ENCODE peak calls at places on chromosome 2, in nine cellular contexts. K is thyroid gland, X is upper lobe of right lung, O is stomach, H is ovary, B is Peyer's patch, I is body of pancreas, L is right lobe of liver, Q is HCT116. D is an unnamed sample.

GRCh38 chr2:32805104-32806095 is 141.4 kb upstream of the LTBP1 start:
- DNase-seq in K (no peak), X (no peak), O (no peak), H (no peak), B (no peak), I (no peak), L (no peak), Q (peak; percentile 8), D (no peak)

GRCh38 chr2:124264496-124265160 is 239.5 kb downstream of the CNTNAP5 start:
- DNase-seq in K (no peak), X (no peak), O (no peak), H (no peak), B (no peak), I (no peak), L (no peak), Q (no peak), D (no peak)

GRCh38 chr2:10762651-10763460 is 41.4 kb downstream of the ATP6V1C2 start:
- DNase-seq in K (no peak), X (no peak), O (no peak), H (no peak), B (no peak), I (no peak), L (no peak), Q (peak; percentile 8), D (peak; percentile 82)

GRCh38 chr2:33522571-33522970 is 46.1 kb downstream of the RASGRP3 start:
- DNase-seq in K (no peak), X (no peak), O (no peak), H (no peak), B (no peak), I (no peak), L (no peak), Q (no peak), D (no peak)

GRCh38 chr2:25743132-25743830 is 69.9 kb upstream of the DTNB start:
- DNase-seq in K (no peak), X (no peak), O (no peak), H (no peak), B (no peak), I (no peak), L (no peak), Q (no peak), D (no peak)

GRCh38 chr2:175744000-175744399 is 258.1 kb downstream of the LNPK start:
- DNase-seq in K (no peak), X (no peak), O (no peak), H (no peak), B (no peak), I (no peak), L (no peak), Q (no peak), D (no peak)

GRCh38 chr2:648476-649424 is 28.5 kb downstream of the TMEM18 start:
- DNase-seq in K (no peak), X (no peak), O (peak; percentile 20), H (no peak), B (no peak), I (no peak), L (no peak), Q (no peak), D (no peak)

GRCh38 chr2:1942146-1942545 is 197.8 kb upstream of the PXDN start:
- DNase-seq in K (no peak), X (no peak), O (no peak), H (no peak), B (no peak), I (no peak), L (no peak), Q (no peak), D (no peak)

GRCh38 chr2:70948350-70949003 is 12.8 kb downstream of the ATP6V1B1 start:
- DNase-seq in K (peak; percentile 72), X (peak; percentile 86), O (peak; percentile 83), H (peak; percentile 81), B (peak; percentile 82), I (peak; percentile 83), L (peak; percentile 79), Q (peak; percentile 71), D (peak; percentile 82)

GRCh38 chr2:11788725-11789124 is 42.3 kb downstream of the LPIN1 start:
- DNase-seq in K (no peak), X (no peak), O (no peak), H (no peak), B (no peak), I (no peak), L (no peak), Q (no peak), D (no peak)

GRCh38 chr2:21146638-21147037 is 22.9 kb downstream of the TDRD15 start:
- DNase-seq in K (no peak), X (no peak), O (no peak), H (no peak), B (no peak), I (no peak), L (no peak), Q (no peak), D (no peak)

GRCh38 chr2:203809084-203809521 is 58.5 kb upstream of the CTLA4 start:
- DNase-seq in K (no peak), X (no peak), O (no peak), H (no peak), B (no peak), I (no peak), L (no peak), Q (no peak), D (no peak)

GRCh38 chr2:237483018-237483731 is 3.9 kb upstream of the MLPH start:
- DNase-seq in K (no peak), X (peak; percentile 76), O (peak; percentile 74), H (no peak), B (no peak), I (peak; percentile 81), L (no peak), Q (no peak), D (no peak)

GRCh38 chr2:36780231-36780808 is 83.8 kb downstream of the VIT start:
- DNase-seq in K (no peak), X (no peak), O (no peak), H (no peak), B (no peak), I (no peak), L (no peak), Q (peak; percentile 38), D (no peak)

GRCh38 chr2:54668711-54669110 is 54.8 kb upstream of the EML6 start:
- DNase-seq in K (no peak), X (no peak), O (no peak), H (no peak), B (no peak), I (no peak), L (no peak), Q (no peak), D (no peak)

GRCh38 chr2:33373986-33374385 is 102.5 kb upstream of the RASGRP3 start:
- DNase-seq in K (no peak), X (no peak), O (no peak), H (no peak), B (no peak), I (no peak), L (no peak), Q (no peak), D (no peak)

GRCh38 chr2:41966920-41967319 is 80.9 kb upstream of the PKDCC start:
- DNase-seq in K (peak; percentile 14), X (no peak), O (no peak), H (no peak), B (no peak), I (peak; percentile 28), L (no peak), Q (no peak), D (peak; percentile 23)

GRCh38 chr2:207770602-207771404 is 1.1 kb upstream of the FZD5 start:
- DNase-seq in K (peak; percentile 31), X (peak; percentile 73), O (no peak), H (peak; percentile 43), B (peak; percentile 56), I (no peak), L (peak; percentile 74), Q (no peak), D (no peak)

GRCh38 chr2:174001107-174001506 is 35.9 kb upstream of the SP3 start:
- DNase-seq in K (no peak), X (no peak), O (no peak), H (no peak), B (no peak), I (no peak), L (no peak), Q (no peak), D (no peak)

GRCh38 chr2:65326276-65326675 is 98.6 kb downstream of the ACTR2 start:
- DNase-seq in K (no peak), X (no peak), O (no peak), H (no peak), B (no peak), I (no peak), L (no peak), Q (no peak), D (no peak)
- H3K36me3 ChIP-seq in K (peaks cover 5% of the 10 kb centered on the region), X (peaks cover 10% of the 10 kb centered on the region), O (peaks cover 41% of the 10 kb centered on the region), H (no peaks in the 10 kb centered on the region), B (no peaks in the 10 kb centered on the region), I (peaks cover 3% of the 10 kb centered on the region), L (no peaks in the 10 kb centered on the region), Q (peaks cover 11% of the 10 kb centered on the region), D (peaks cover 49% of the 10 kb centered on the region)

GRCh38 chr2:231412616-231412963 is 17.1 kb downstream of the B3GNT7 start:
- DNase-seq in K (no peak), X (no peak), O (no peak), H (no peak), B (no peak), I (no peak), L (no peak), Q (no peak), D (no peak)
- TF ChIP-seq CTCF in K (no peak), X (no peak), O (no peak), H (no peak), B (no peak), I (no peak), L (no peak), Q (no peak), D (peak; percentile 15)

DNA sequence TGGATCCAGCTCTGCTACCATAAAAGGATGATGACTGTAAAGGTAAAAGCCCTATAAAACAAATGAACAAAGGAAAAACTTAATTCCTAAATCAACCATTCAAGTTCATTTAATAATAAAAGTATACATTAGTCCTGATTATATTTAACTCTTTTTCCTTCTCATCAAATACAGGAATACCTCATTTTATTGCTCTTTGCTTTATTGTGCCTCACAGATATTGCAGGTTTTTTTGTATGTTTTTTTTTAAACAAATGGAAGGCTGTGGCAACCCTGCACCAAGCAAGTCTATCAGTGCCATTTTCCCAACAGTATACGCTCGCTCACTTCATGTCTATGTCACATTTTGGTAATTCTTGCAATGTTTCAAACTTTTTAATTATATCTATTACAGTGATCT is 38.2 kb downstream of the USP37 start:
- DNase-seq in K (no peak), X (no peak), O (no peak), H (no peak), B (no peak), I (no peak), L (no peak), Q (no peak), D (no peak)
- H3K36me3 ChIP-seq in K (peaks cover 21% of the 10 kb centered on the region), X (peaks cover 72% of the 10 kb centered on the region), O (peaks cover 100% of the 10 kb centered on the region), H (no peaks in the 10 kb centered on the region), B (no peaks in the 10 kb centered on the region), I (peaks cover 22% of the 10 kb centered on the region), L (peaks cover 10% of the 10 kb centered on the region), Q (peaks cover 18% of the 10 kb centered on the region), D (peaks cover 97% of the 10 kb centered on the region)

DNA sequence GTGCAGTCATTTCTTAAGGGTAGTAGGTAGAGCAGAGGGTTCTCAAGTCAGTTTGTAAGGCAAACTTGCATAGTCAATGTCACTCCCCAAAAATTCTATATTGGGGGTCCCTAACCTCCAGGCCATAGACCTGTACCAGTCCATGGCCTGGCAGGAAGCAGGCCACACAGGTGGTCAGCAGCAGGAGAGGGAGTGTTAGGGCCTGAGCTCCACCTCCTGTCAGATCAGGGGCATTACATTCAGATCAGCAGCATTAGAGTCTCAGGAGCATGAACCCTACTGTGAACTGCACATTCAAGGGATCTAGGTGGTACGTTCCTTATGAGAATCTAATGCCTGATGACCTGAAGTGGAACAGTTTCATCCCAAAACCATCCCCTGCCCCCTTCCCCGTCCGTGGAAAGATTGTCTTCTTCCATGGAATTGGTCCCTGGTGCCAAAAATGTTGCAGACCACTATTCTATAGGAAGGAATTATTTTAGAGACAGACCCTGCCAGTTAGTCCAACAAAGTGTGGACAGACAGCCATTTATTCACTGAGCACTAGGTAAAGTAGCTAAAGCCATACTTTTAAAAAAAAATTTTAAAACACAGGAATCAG is 6.7 kb downstream of the COA5 start:
- DNase-seq in K (peak; percentile 31), X (no peak), O (no peak), H (no peak), B (no peak), I (no peak), L (no peak), Q (peak; percentile 23), D (no peak)
- TF ChIP-seq CTCF in K (peak; percentile 49), X (peak; percentile 45), O (peak; percentile 38), H (no peak), B (no peak), I (peak; percentile 18), L (peak; percentile 46), Q (peak; percentile 74), D (peak; percentile 62)